ENCODE peak calls at places on chromosomes 12 and 14, in four cellular contexts. H is gastrocnemius medialis, X is IMR-90, N is adrenal gland. Y is an unnamed sample. For H3K4me1, the result is how much of the 10 kb centered on the place peaks cover.

GRCh38 chr14:100629098-100629497 is 41.9 kb upstream of the BEGAIN start:
- DNase-seq in H (no peak), X (no peak), N (no peak), Y (no peak)

GRCh38 chr12:94186461-94187237 is 38.3 kb downstream of the PLXNC1 start:
- DNase-seq in H (no peak), X (peak), N (no peak), Y (peak)

GRCh38 chr14:52862652-52863338 is 71.4 kb upstream of the GNPNAT1 start:
- DNase-seq in H (no peak), X (peak), N (no peak), Y (no peak)

GRCh38 chr12:49549735-49550710 is 11.2 kb downstream of the KCNH3 start:
- DNase-seq in H (no peak), X (no peak), N (no peak), Y (no peak)

GRCh38 chr12:49189731-49190314 is 943 bp upstream of the TUBA1A start:
- DNase-seq in H (no peak), X (no peak), N (no peak), Y (no peak)

GRCh38 chr14:95453713-95453980 is 62.8 kb downstream of the SYNE3 start:
- DNase-seq in H (no peak), X (no peak), N (no peak), Y (no peak)

GRCh38 chr12:62653740-62654139 is 187.1 kb downstream of the MON2 start:
- DNase-seq in H (no peak), X (no peak), N (no peak), Y (no peak)

GRCh38 chr14:91354979-91355685 is 62.5 kb downstream of the CCDC88C start:
- DNase-seq in H (no peak), X (no peak), N (no peak), Y (no peak)

GRCh38 chr12:99386907-99387306 is 260.6 kb upstream of the GARIN6 start:
- DNase-seq in H (no peak), X (peak), N (no peak), Y (no peak)

GRCh38 chr12:131454418-131455217 is 256.3 kb upstream of the SFSWAP start:
- DNase-seq in H (no peak), X (no peak), N (peak), Y (no peak)

GRCh38 chr12:43063642-43064041 is 474.1 kb upstream of the PRICKLE1 start:
- DNase-seq in H (no peak), X (peak), N (no peak), Y (no peak)

DNA sequence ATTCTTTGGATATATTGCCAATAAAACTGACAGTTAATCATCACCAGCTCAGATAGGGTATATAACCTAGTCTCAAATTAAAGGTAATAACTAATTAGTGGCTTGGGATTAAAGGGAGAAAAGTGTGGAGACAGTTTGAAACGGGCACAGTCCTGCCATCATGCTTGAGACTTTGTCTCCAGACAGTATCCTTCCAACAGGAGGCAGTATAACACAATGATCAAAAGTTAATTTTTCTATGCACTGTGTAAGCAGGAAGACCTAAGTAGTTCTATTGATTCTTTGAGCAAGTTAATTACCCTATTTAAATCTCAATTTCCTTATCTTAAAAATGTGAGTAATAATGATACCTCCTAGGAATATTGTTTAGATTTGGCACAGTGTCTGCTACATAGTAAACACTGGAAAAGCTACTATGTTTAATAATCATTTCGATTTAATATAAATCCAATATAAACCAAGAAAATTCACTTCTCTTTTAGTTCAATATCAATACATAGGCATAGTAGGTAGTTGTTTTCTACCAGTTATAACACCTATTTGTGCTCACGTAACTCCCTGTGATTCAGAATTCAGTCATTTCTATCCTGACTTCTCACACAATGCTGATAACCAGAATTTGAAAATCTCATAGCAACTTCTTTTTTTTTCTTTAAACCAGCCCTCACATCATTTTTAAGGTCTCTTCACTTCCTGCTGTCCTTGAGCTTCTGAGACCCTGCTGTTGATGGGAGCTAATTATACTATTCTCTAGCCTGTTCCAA is 53.7 kb downstream of the GALNT4 start:
- DNase-seq in H (no peak), X (peak), N (no peak), Y (no peak)
- H3K27ac ChIP-seq in H (no peak), X (no peak), N (no peak), Y (no peak)

GRCh38 chr14:61498811-61499210 is 177.4 kb downstream of the PRKCH start:
- DNase-seq in H (no peak), X (peak), N (no peak), Y (no peak)
- H3K4me1 ChIP-seq in H (under half), X (under half), N (under half), Y (under half)

GRCh38 chr12:2958432-2959193 is 584 bp upstream of the TEAD4 start:
- DNase-seq in H (peak), X (peak), N (peak), Y (no peak)
- TF ChIP-seq POLR2A in H (peak), X (peak), N (no peak), Y (no peak)

GRCh38 chr14:36510078-36510799 is 9.8 kb downstream of the NKX2-1 start:
- DNase-seq in H (no peak), X (no peak), N (no peak), Y (no peak)

GRCh38 chr14:36511981-36512584 is 7.9 kb downstream of the NKX2-1 start:
- DNase-seq in H (no peak), X (no peak), N (no peak), Y (no peak)

GRCh38 chr14:36509056-36509917 is 10.7 kb downstream of the NKX2-1 start:
- DNase-seq in H (no peak), X (no peak), N (no peak), Y (no peak)

GRCh38 chr14:36512585-36513003 is 7.4 kb downstream of the NKX2-1 start:
- DNase-seq in H (no peak), X (no peak), N (no peak), Y (no peak)

DNA sequence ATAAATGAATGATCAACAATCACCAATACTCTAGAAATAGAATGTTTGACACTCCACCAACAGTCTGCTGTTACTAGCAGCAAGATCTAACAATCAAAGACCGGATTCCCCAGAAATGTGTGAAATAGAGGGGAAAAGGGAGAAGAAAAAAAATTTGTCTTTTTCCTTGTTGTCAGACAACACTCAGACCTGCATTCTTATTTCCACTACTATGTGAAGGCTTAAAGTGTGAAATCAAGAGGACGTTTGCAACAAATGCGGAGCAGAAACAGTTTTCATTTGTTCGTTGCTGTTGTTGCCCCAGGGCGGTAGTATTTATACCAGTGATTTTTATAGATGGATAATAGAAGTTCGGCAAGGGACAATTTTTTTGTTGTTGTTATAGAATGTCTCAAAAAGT is 9.2 kb downstream of the NKX2-1 start:
- DNase-seq in H (no peak), X (no peak), N (no peak), Y (no peak)
- H3K27ac ChIP-seq in H (no peak), X (no peak), N (no peak), Y (no peak)

DNA sequence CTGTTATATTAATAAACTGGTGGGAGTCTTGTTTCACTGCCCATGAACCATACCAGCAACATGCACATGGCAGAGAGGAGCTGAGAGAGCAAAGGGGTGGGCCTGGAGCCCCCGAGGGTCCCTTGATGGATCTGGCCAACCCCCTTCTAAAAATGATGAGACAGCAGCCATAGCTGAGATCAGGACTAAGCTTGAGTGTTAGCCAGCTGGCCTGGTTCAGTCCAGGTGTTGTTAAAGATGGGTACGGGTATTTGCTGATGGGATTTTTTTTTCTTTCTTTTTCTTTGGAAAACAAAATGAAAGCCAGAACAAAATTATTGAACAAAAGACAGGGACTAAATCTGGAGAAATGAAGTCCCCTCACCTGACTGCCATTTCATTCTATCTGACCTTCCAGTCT is 16.0 kb downstream of the PCBP2 start:
- DNase-seq in H (no peak), X (no peak), N (no peak), Y (no peak)
- H3K4me1 ChIP-seq in H (half or more), X (under half), N (under half), Y (under half)

GRCh38 chr12:30926243-30927209 is at the start of gene TSPAN11:
- DNase-seq in H (no peak), X (peak), N (no peak), Y (peak)
- TF ChIP-seq POLR2A in H (no peak), X (no peak), N (no peak), Y (no peak)

GRCh38 chr12:122018937-122019336 is 2.7 kb upstream of the BCL7A start:
- DNase-seq in H (no peak), X (no peak), N (no peak), Y (no peak)
- H3K27ac ChIP-seq in H (no peak), X (no peak), N (no peak), Y (no peak)

GRCh38 chr12:129750426-129750825 is 153.4 kb downstream of the TMEM132D start:
- DNase-seq in H (no peak), X (no peak), N (no peak), Y (no peak)

DNA sequence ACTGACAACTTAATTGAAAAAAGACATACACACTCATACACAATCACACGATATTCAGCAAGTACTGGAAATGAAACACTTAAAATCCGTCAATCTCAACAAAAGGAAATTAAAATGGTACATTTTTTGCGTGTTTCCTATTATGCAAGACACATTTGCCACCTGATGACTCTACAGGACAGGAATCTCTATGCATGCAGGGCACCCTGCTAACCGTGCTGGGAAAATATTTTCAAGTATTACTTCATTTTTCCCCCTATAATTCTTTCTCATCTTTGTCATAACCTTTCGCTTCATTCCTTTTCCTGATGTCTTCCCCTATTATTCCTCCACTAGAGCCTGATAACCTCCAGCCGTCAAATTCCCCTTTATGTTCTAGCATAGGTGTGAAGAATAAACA is 150.2 kb downstream of the TMEM132D start:
- DNase-seq in H (no peak), X (no peak), N (no peak), Y (no peak)
- H3K4me1 ChIP-seq in H (under half), X (under half), N (under half), Y (under half)